ENCODE peak calls at places on chromosome 6, in eight cellular contexts. U is cardiac fibroblast, W is stomach, E is left ventricle myocardium inferior, C is AG10803, V is ovary, J is Peyer's patch, Q is mucosa of descending colon. O is an unnamed sample.

GRCh38 chr6:157840776-157841175 is 17.7 kb downstream of the SNX9 start:
- DNase-seq in U (peak; percentile 58), W (no peak), E (no peak), C (peak; percentile 68), V (no peak), J (no peak), Q (no peak), O (no peak)

GRCh38 chr6:20791932-20792331 is 257.7 kb downstream of the CDKAL1 start:
- DNase-seq in U (peak; percentile 27), W (no peak), E (no peak), C (peak; percentile 56), V (no peak), J (no peak), Q (no peak), O (no peak)

GRCh38 chr6:42618686-42619085 is 54.9 kb downstream of the UBR2 start:
- DNase-seq in U (peak; percentile 3), W (no peak), E (no peak), C (peak; percentile 95), V (no peak), J (no peak), Q (no peak), O (no peak)

GRCh38 chr6:44064089-44064947 is 62.9 kb downstream of the MRPL14 start:
- DNase-seq in U (peak; percentile 96), W (peak; percentile 47), E (peak; percentile 39), C (peak; percentile 90), V (no peak), J (peak; percentile 22), Q (no peak), O (no peak)

GRCh38 chr6:92159046-92159445 is 1260.3 kb downstream of the EPHA7 start:
- DNase-seq in U (no peak), W (no peak), E (no peak), C (no peak), V (no peak), J (no peak), Q (no peak), O (no peak)

GRCh38 chr6:152575186-152575585 is 62.0 kb downstream of the SYNE1 start:
- DNase-seq in U (no peak), W (no peak), E (no peak), C (peak; percentile 6), V (no peak), J (no peak), Q (no peak), O (no peak)

GRCh38 chr6:142297996-142298753 is 3.6 kb upstream of the ADGRG6 start:
- DNase-seq in U (peak; percentile 78), W (no peak), E (no peak), C (peak; percentile 93), V (no peak), J (no peak), Q (no peak), O (no peak)

GRCh38 chr6:125611573-125612399 is 137.6 kb upstream of the HEY2 start:
- DNase-seq in U (peak; percentile 72), W (no peak), E (no peak), C (peak; percentile 10), V (no peak), J (no peak), Q (no peak), O (no peak)

GRCh38 chr6:25655746-25656145 is 3.7 kb downstream of the SCGN start:
- DNase-seq in U (no peak), W (no peak), E (no peak), C (no peak), V (no peak), J (no peak), Q (no peak), O (peak; percentile 46)

GRCh38 chr6:43076928-43077809 is 1.1 kb downstream of the PTK7 start:
- DNase-seq in U (peak; percentile 47), W (no peak), E (no peak), C (peak; percentile 53), V (peak; percentile 66), J (no peak), Q (peak; percentile 44), O (peak; percentile 77)

GRCh38 chr6:47188588-47189021 is 121.1 kb downstream of the TNFRSF21 start:
- DNase-seq in U (peak; percentile 56), W (peak; percentile 39), E (no peak), C (peak; percentile 46), V (no peak), J (no peak), Q (peak; percentile 46), O (no peak)

GRCh38 chr6:88609973-88610372 is 353.4 kb downstream of the RNGTT start:
- DNase-seq in U (no peak), W (no peak), E (no peak), C (no peak), V (no peak), J (no peak), Q (no peak), O (no peak)

GRCh38 chr6:90610671-90611542 is 24.0 kb upstream of the MAP3K7 start:
- DNase-seq in U (peak; percentile 22), W (no peak), E (peak; percentile 45), C (peak; percentile 11), V (peak; percentile 81), J (no peak), Q (peak; percentile 28), O (peak; percentile 37)

GRCh38 chr6:90610291-90610670 is 23.4 kb upstream of the MAP3K7 start:
- DNase-seq in U (peak; percentile 3), W (no peak), E (no peak), C (no peak), V (peak; percentile 46), J (no peak), Q (no peak), O (no peak)

GRCh38 chr6:90611543-90611864 is 24.6 kb upstream of the MAP3K7 start:
- DNase-seq in U (no peak), W (no peak), E (no peak), C (no peak), V (no peak), J (no peak), Q (no peak), O (no peak)

GRCh38 chr6:90611996-90612690 is 25.3 kb upstream of the MAP3K7 start:
- DNase-seq in U (no peak), W (no peak), E (no peak), C (no peak), V (no peak), J (no peak), Q (no peak), O (no peak)
- H3K4me3 ChIP-seq in U (no peak overlapping the region), W (no peak overlapping the region), E (peak overlapping the region; percentile 79), C (no peak overlapping the region), V (no peak overlapping the region), J (no peak overlapping the region), Q (no peak overlapping the region), O (no peak overlapping the region)

GRCh38 chr6:36604090-36605060 is 10.2 kb downstream of the SRSF3 start:
- DNase-seq in U (no peak), W (no peak), E (no peak), C (no peak), V (no peak), J (peak; percentile 5), Q (no peak), O (no peak)

GRCh38 chr6:36605102-36605501 is 10.9 kb downstream of the SRSF3 start:
- DNase-seq in U (no peak), W (no peak), E (no peak), C (no peak), V (no peak), J (no peak), Q (no peak), O (no peak)

GRCh38 chr6:36607782-36608386 is 13.7 kb downstream of the SRSF3 start:
- DNase-seq in U (no peak), W (peak; percentile 57), E (no peak), C (no peak), V (no peak), J (no peak), Q (peak; percentile 28), O (no peak)

GRCh38 chr6:36603222-36604089 is 9.3 kb downstream of the SRSF3 start:
- DNase-seq in U (no peak), W (no peak), E (no peak), C (no peak), V (no peak), J (no peak), Q (no peak), O (no peak)

GRCh38 chr6:36605560-36606391 is 11.6 kb downstream of the SRSF3 start:
- DNase-seq in U (no peak), W (no peak), E (no peak), C (no peak), V (no peak), J (peak; percentile 5), Q (no peak), O (no peak)
- TF ChIP-seq CTCF in U (peak; percentile 20), W (no peak), E (peak; percentile 18), C (peak; percentile 23), V (no peak), J (peak; percentile 33), Q (no peak), O (peak; percentile 6)

GRCh38 chr6:32190946-32191677 is 1.1 kb upstream of the PBX2 start:
- DNase-seq in U (no peak), W (no peak), E (no peak), C (no peak), V (peak; percentile 38), J (no peak), Q (no peak), O (no peak)
- H3K4me3 ChIP-seq in U (peak overlapping the region; percentile 67), W (peak overlapping the region; percentile 76), E (peak overlapping the region; percentile 83), C (no peak overlapping the region), V (peak overlapping the region; percentile 55), J (peak overlapping the region; percentile 92), Q (no peak overlapping the region), O (no peak overlapping the region)

GRCh38 chr6:161410076-161410475 is 136.2 kb upstream of the AGPAT4 start:
- DNase-seq in U (no peak), W (no peak), E (no peak), C (no peak), V (no peak), J (no peak), Q (no peak), O (no peak)

GRCh38 chr6:161413361-161413771 is 139.5 kb upstream of the AGPAT4 start:
- DNase-seq in U (no peak), W (no peak), E (no peak), C (no peak), V (no peak), J (no peak), Q (no peak), O (no peak)

GRCh38 chr6:161412795-161413194 is 138.9 kb upstream of the AGPAT4 start:
- DNase-seq in U (no peak), W (no peak), E (no peak), C (no peak), V (no peak), J (no peak), Q (no peak), O (no peak)

GRCh38 chr6:161410736-161411135 is 136.9 kb upstream of the AGPAT4 start:
- DNase-seq in U (no peak), W (no peak), E (no peak), C (no peak), V (no peak), J (no peak), Q (no peak), O (no peak)

GRCh38 chr6:161411265-161411944 is 137.5 kb upstream of the AGPAT4 start:
- DNase-seq in U (no peak), W (no peak), E (no peak), C (no peak), V (no peak), J (no peak), Q (no peak), O (no peak)
- TF ChIP-seq CTCF in U (no peak), W (no peak), E (no peak), C (no peak), V (no peak), J (no peak), Q (no peak), O (no peak)

O was measured in BE2C.